ENCODE peak calls at places on chromosomes 13 and 19, in ten cellular contexts. O is cardiac muscle cell; V is cardiac fibroblast; B is Panc1; P is psoas muscle; Y is astrocyte of the spinal cord; X is pancreas; Q is GM10248; R is progenitor cell of endocrine pancreas; F is CD4-positive, alpha-beta T cell. A is an unnamed sample.

GRCh38 chr19:41668315-41668714 is 19.8 kb downstream of the CEACAM7 start:
- DNase-seq in O (no peak), V (no peak), B (no peak), P (no peak), Y (no peak), X (no peak), Q (no peak), R (no peak), F (no peak), A (no peak)

GRCh38 chr19:15466851-15467733 is 2.7 kb upstream of the RASAL3 start:
- DNase-seq in O (no peak), V (peak; percentile 75), B (no peak), P (no peak), Y (peak; percentile 44), X (no peak), Q (no peak), R (no peak), F (peak; percentile 31), A (no peak)

GRCh38 chr13:39963612-39964011 is 308.1 kb downstream of the COG6 start:
- DNase-seq in O (no peak), V (no peak), B (no peak), P (no peak), Y (no peak), X (no peak), Q (no peak), R (no peak), F (no peak), A (no peak)

GRCh38 chr13:76723551-76724232 is 162.5 kb downstream of the KCTD12 start:
- DNase-seq in O (no peak), V (peak; percentile 84), B (no peak), P (no peak), Y (peak; percentile 85), X (no peak), Q (no peak), R (no peak), F (no peak), A (no peak)

GRCh38 chr19:14505488-14506239 is 9.7 kb upstream of the GIPC1 start:
- DNase-seq in O (peak; percentile 69), V (peak; percentile 74), B (no peak), P (peak; percentile 72), Y (peak; percentile 64), X (peak; percentile 66), Q (peak; percentile 88), R (peak; percentile 56), F (peak; percentile 63), A (peak; percentile 81)

GRCh38 chr19:35265126-35265995 is 3.4 kb upstream of the USF2 start:
- DNase-seq in O (no peak), V (no peak), B (no peak), P (peak; percentile 68), Y (no peak), X (peak; percentile 59), Q (no peak), R (peak; percentile 6), F (no peak), A (no peak)

GRCh38 chr19:8204961-8205360 is 4.2 kb upstream of the CERS4 start:
- DNase-seq in O (no peak), V (no peak), B (no peak), P (no peak), Y (no peak), X (peak; percentile 91), Q (no peak), R (no peak), F (no peak), A (no peak)

GRCh38 chr19:51259348-51260245 is 8.7 kb downstream of the SIGLECL1 start:
- DNase-seq in O (peak; percentile 27), V (peak; percentile 51), B (peak; percentile 20), P (no peak), Y (no peak), X (no peak), Q (peak; percentile 57), R (no peak), F (peak; percentile 4), A (no peak)

GRCh38 chr19:51354742-51355148 is 11.4 kb downstream of the ETFB start:
- DNase-seq in O (peak; percentile 85), V (peak; percentile 61), B (no peak), P (peak; percentile 27), Y (peak; percentile 17), X (no peak), Q (no peak), R (peak; percentile 50), F (no peak), A (peak; percentile 52)

GRCh38 chr19:1093330-1093729 is 1.8 kb downstream of the POLR2E start:
- DNase-seq in O (no peak), V (no peak), B (no peak), P (no peak), Y (no peak), X (no peak), Q (no peak), R (no peak), F (no peak), A (no peak)

GRCh38 chr19:2253106-2254051 is 2.8 kb downstream of the JSRP1 start:
- DNase-seq in O (peak; percentile 59), V (no peak), B (no peak), P (no peak), Y (no peak), X (no peak), Q (no peak), R (no peak), F (no peak), A (no peak)

GRCh38 chr19:8120636-8121480 is 28.5 kb downstream of the FBN3 start:
- DNase-seq in O (no peak), V (no peak), B (no peak), P (no peak), Y (no peak), X (no peak), Q (no peak), R (no peak), F (no peak), A (no peak)

GRCh38 chr19:41638624-41639023 is 11.8 kb upstream of the CEACAM4 start:
- DNase-seq in O (no peak), V (no peak), B (no peak), P (no peak), Y (no peak), X (no peak), Q (no peak), R (no peak), F (no peak), A (no peak)

GRCh38 chr19:1425102-1425842 is 12.9 kb upstream of the RPS15 start:
- DNase-seq in O (no peak), V (no peak), B (no peak), P (no peak), Y (peak; percentile 33), X (no peak), Q (no peak), R (no peak), F (no peak), A (no peak)

GRCh38 chr13:106418556-106418955 is 116.9 kb downstream of the EFNB2 start:
- DNase-seq in O (no peak), V (peak; percentile 15), B (no peak), P (no peak), Y (peak; percentile 78), X (no peak), Q (no peak), R (no peak), F (no peak), A (no peak)

GRCh38 chr19:17560205-17560595 is 4.8 kb downstream of the COLGALT1 start:
- DNase-seq in O (no peak), V (peak; percentile 98), B (no peak), P (peak; percentile 73), Y (peak; percentile 89), X (no peak), Q (no peak), R (no peak), F (no peak), A (no peak)

GRCh38 chr13:77925616-77926015 is 7.0 kb upstream of the EDNRB start:
- DNase-seq in O (no peak), V (no peak), B (no peak), P (no peak), Y (no peak), X (no peak), Q (no peak), R (no peak), F (no peak), A (no peak)

GRCh38 chr19:52739576-52739975 is 4.7 kb upstream of the ZNF611 start:
- DNase-seq in O (no peak), V (no peak), B (no peak), P (no peak), Y (no peak), X (no peak), Q (no peak), R (no peak), F (no peak), A (no peak)

GRCh38 chr13:112012004-112012704 is 54.8 kb upstream of the SOX1 start:
- DNase-seq in O (no peak), V (no peak), B (no peak), P (no peak), Y (no peak), X (no peak), Q (no peak), R (no peak), F (no peak), A (no peak)
- TF ChIP-seq CTCF in O (no peak), V (no peak), B (no peak), P (no peak), Y (no peak), X (no peak), Q (no peak), R (no peak), F (no peak), A (no peak)

GRCh38 chr19:49428547-49429451 is 3.6 kb downstream of the GFY start:
- DNase-seq in O (no peak), V (no peak), B (no peak), P (no peak), Y (no peak), X (no peak), Q (no peak), R (no peak), F (no peak), A (no peak)
- TF ChIP-seq CTCF in O (no peak), V (no peak), B (no peak), P (no peak), Y (no peak), X (no peak), Q (no peak), R (no peak), F (no peak), A (no peak)

GRCh38 chr13:30408319-30409101 is 13.8 kb upstream of the UBE2L5 start:
- DNase-seq in O (peak; percentile 88), V (peak; percentile 92), B (no peak), P (peak; percentile 98), Y (peak; percentile 91), X (peak; percentile 97), Q (peak; percentile 92), R (peak; percentile 94), F (peak; percentile 83), A (peak; percentile 95)
- TF ChIP-seq CTCF in O (peak; percentile 70), V (peak; percentile 74), B (peak; percentile 77), P (peak; percentile 78), Y (peak; percentile 75), X (peak; percentile 67), Q (peak; percentile 82), R (peak; percentile 74), F (peak; percentile 63), A (peak; percentile 77)

DNA sequence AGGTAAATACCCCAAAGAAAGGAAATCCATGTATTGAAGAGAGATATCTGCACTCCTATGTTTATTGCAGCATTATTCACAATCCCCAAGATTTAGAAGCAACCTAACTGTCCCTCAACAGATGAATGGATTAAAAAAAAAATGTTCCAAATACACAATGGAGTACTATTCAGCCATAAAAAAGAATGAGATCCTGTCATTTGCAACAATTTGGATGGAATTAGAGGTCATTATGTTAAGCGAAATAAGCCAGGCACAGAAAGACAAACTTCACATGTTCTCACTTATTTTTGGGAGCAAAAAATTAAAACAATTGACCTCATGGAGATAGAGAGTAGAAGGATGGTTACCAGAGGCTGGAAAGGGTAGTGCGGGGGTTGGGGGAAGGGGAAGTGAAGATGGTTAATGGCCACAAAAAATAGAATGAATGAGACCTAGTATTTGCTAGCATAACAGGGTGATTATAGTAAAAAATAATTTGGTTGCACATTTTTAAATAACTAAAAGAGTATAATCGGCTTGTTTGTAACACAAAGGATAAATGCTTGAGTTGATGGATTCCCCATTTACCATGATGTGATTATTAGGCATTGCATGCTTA is 9.7 kb upstream of the ZNF709 start:
- DNase-seq in O (no peak), V (no peak), B (no peak), P (no peak), Y (no peak), X (no peak), Q (no peak), R (no peak), F (no peak), A (no peak)
- TF ChIP-seq CTCF in O (no peak), V (no peak), B (no peak), P (no peak), Y (no peak), X (no peak), Q (no peak), R (no peak), F (no peak), A (no peak)